ENCODE peak calls at places on chromosomes 12 and 14, in nine cellular contexts. C, A, O, X, Z, I, B, R and K are unnamed samples.

GRCh38 chr14:104707629-104708595 is 16.1 kb upstream of the ADSS1 start:
- DNase-seq in B (no peak), R (no peak), C (no peak), X (no peak), I (no peak), O (no peak), Z (no peak), A (no peak), K (no peak)

GRCh38 chr14:96986701-96987474 is 189.7 kb downstream of the VRK1 start:
- DNase-seq in X (no peak), Z (no peak), O (no peak), R (no peak), A (no peak), B (peak), C (no peak), I (no peak), K (no peak)

GRCh38 chr14:50871223-50871622 is 630 bp upstream of the ABHD12B start:
- DNase-seq in X (no peak), R (no peak), O (no peak), C (no peak), Z (no peak), A (no peak), B (no peak), I (no peak), K (no peak)

GRCh38 chr12:90275088-90275487 is 566.5 kb upstream of the ATP2B1 start:
- DNase-seq in C (no peak), X (no peak), I (peak), R (no peak), O (no peak), A (no peak), B (no peak), Z (no peak), K (no peak)

GRCh38 chr14:73888971-73889370 is 2.3 kb downstream of the ZNF410 start:
- DNase-seq in X (no peak), R (no peak), I (peak), Z (no peak), A (no peak), C (no peak), O (peak), B (no peak), K (peak)

GRCh38 chr12:63070709-63071108 is 80.3 kb downstream of the AVPR1A start:
- DNase-seq in C (no peak), Z (no peak), R (no peak), B (no peak), O (peak), I (no peak), A (no peak), X (no peak), K (no peak)

GRCh38 chr14:94310248-94310647 is 12.9 kb downstream of the SERPINA6 start:
- DNase-seq in R (no peak), I (no peak), C (no peak), O (no peak), Z (no peak), B (no peak), A (no peak), X (no peak), K (peak)

GRCh38 chr14:49553892-49554291 is 32.3 kb downstream of the RPS29 start:
- DNase-seq in X (no peak), A (no peak), Z (no peak), R (no peak), O (no peak), I (no peak), C (no peak), B (no peak), K (no peak)

GRCh38 chr12:77349703-77350102 is 284.3 kb upstream of the E2F7 start:
- DNase-seq in B (no peak), R (no peak), I (no peak), C (no peak), A (no peak), O (peak), X (no peak), Z (no peak), K (no peak)